ENCODE peak calls at places on chromosomes 6 and 20, in nine cellular contexts. X is esophagus muscularis mucosa, P is A549, C is brain microvascular endothelial cell, L is AG09309, W is OCI-LY7, H is spleen, K is kidney epithelial cell, G is GM06990. O is an unnamed sample.

GRCh38 chr20:17613328-17614175 is 43.7 kb downstream of the DSTN start:
- DNase-seq in P (no peak), G (no peak), H (no peak), C (no peak), W (no peak), K (no peak), L (no peak), X (peak; percentile 91), O (no peak)

GRCh38 chr20:3101737-3102574 is 17.4 kb upstream of the AVP start:
- DNase-seq in K (no peak), P (no peak), L (no peak), H (no peak), X (no peak), C (no peak), W (no peak), G (peak; percentile 44), O (no peak)

GRCh38 chr6:111588366-111588765 is 17.3 kb downstream of the TRAF3IP2 start:
- DNase-seq in X (no peak), H (no peak), P (no peak), W (no peak), K (no peak), L (no peak), G (no peak), C (no peak), O (no peak)

GRCh38 chr20:841568-842546 is 8.3 kb downstream of the FAM110A start:
- DNase-seq in W (no peak), G (no peak), X (no peak), H (peak; percentile 79), C (no peak), K (no peak), P (no peak), L (no peak), O (no peak)

GRCh38 chr6:170371588-170371987 is 65.0 kb downstream of the FAM120B start:
- DNase-seq in L (no peak), K (no peak), C (no peak), G (no peak), H (no peak), P (no peak), W (no peak), X (no peak), O (no peak)

GRCh38 chr20:53827996-53828672 is 234.5 kb upstream of the ZNF217 start:
- DNase-seq in P (no peak), K (peak; percentile 95), L (peak; percentile 96), C (peak; percentile 97), W (no peak), X (no peak), H (no peak), G (no peak), O (peak; percentile 98)

GRCh38 chr6:149855741-149856140 is 8.4 kb downstream of the LRP11 start:
- DNase-seq in X (no peak), K (no peak), L (no peak), G (no peak), W (no peak), H (no peak), P (no peak), C (no peak), O (no peak)

GRCh38 chr20:51326241-51326819 is 216.2 kb downstream of the NFATC2 start:
- DNase-seq in G (no peak), C (peak; percentile 70), P (peak; percentile 66), X (no peak), K (no peak), L (no peak), H (no peak), W (peak; percentile 10), O (no peak)

GRCh38 chr6:81073323-81073722 is 679.2 kb downstream of the TENT5A start:
- DNase-seq in G (no peak), W (no peak), P (no peak), L (no peak), C (no peak), X (no peak), K (no peak), H (no peak), O (no peak)

DNA sequence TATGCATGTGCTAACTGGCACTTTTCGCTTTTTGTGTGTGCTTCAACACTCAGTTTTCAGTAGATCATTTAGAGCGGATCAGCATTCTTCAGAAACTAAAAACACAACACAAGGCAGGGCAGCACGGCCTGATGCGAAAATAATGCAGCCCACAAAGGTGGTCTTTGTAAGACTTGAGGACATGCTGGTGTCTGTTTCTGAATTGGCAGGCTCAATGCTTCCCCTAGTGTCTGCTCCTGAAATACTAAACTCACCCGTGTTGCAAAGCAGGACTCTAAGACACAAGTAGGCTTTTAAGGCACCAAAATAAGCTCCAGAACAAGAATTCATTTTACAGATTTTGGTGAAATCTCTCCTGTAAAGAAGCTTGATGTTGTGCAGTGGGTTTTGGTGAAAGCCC is 676.5 kb downstream of the TENT5A start:
- DNase-seq in K (no peak), P (no peak), H (no peak), C (peak; percentile 7), L (no peak), X (no peak), W (no peak), G (no peak), O (peak; percentile 28)
- TF ChIP-seq CTCF in K (peak; percentile 47), P (no peak), H (peak; percentile 10), C (peak; percentile 77), L (peak; percentile 61), X (peak; percentile 36), W (peak; percentile 54), G (peak; percentile 6), O (peak; percentile 73)

GRCh38 chr20:34216382-34216742 is 24.9 kb upstream of the ASIP start:
- DNase-seq in X (no peak), W (no peak), L (no peak), P (no peak), H (no peak), G (no peak), K (no peak), C (no peak), O (no peak)
- H3K4me3 ChIP-seq in X (peak overlapping the region; percentile 59), W (no peak overlapping the region), L (peak overlapping the region; percentile 74), P (peak overlapping the region; percentile 43), H (peak overlapping the region; percentile 31), G (no peak overlapping the region), K (peak overlapping the region; percentile 64), C (peak overlapping the region; percentile 67), O (peak overlapping the region; percentile 50)

GRCh38 chr6:34600101-34600500 is 44.0 kb upstream of the SPDEF start:
- DNase-seq in H (no peak), K (no peak), L (no peak), C (no peak), G (no peak), X (no peak), W (no peak), P (no peak), O (no peak)

GRCh38 chr6:34602318-34603111 is 46.4 kb upstream of the SPDEF start:
- DNase-seq in W (no peak), X (no peak), K (peak; percentile 12), L (no peak), P (peak; percentile 14), H (no peak), C (peak; percentile 5), G (no peak), O (peak; percentile 17)

GRCh38 chr6:34601706-34602105 is 45.6 kb upstream of the SPDEF start:
- DNase-seq in L (no peak), G (no peak), W (no peak), K (no peak), P (no peak), X (no peak), H (no peak), C (no peak), O (no peak)

GRCh38 chr6:34598725-34599124 is 42.6 kb upstream of the SPDEF start:
- DNase-seq in W (no peak), X (no peak), H (no peak), K (no peak), G (no peak), C (no peak), L (no peak), P (no peak), O (peak; percentile 15)

DNA sequence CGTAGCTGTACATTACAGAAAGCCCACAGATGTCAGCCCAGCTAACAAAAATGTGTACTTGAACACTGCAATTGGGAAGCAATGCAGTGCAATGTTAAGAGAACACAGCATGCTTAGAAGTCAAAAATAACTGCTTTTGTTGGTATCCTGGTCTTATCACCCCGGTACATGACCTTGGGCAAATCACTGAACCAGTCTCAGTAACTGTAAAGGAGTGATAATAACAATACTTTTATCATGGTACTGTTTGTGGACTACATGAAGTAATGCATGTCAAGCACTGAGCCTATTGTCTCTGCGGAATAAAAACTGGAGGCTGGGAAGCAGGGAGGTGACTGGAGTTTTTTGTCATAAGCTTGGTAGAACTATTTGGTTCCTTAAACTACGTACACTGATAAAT is 44.7 kb upstream of the SPDEF start:
- DNase-seq in C (no peak), L (no peak), P (no peak), X (no peak), K (no peak), H (no peak), W (no peak), G (no peak), O (no peak)
- TF ChIP-seq CTCF in C (no peak), L (no peak), P (no peak), X (no peak), K (no peak), H (no peak), W (no peak), G (no peak), O (no peak)

DNA sequence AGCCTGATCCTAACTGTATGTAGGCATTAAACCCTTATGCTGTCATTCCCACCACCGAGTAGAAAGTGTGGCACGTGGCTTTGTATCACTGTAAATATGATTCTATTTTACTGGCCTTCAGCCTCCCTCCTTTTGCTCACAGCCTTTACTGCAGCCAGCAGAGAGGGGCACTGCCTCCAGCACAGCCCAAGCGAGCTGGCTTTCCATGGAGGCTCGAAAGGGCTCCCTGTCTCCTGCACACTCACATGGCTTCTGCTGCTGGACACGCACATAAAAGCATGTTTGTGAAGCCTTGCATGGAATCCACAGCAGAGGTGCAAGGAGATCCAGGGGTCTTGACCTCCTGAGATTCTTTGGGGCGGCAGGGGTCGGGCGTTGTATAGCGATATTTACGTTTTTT is 51.3 kb downstream of the RNASET2 start:
- DNase-seq in G (no peak), K (no peak), X (peak; percentile 42), H (no peak), P (no peak), W (no peak), C (no peak), L (no peak), O (no peak)
- H3K4me3 ChIP-seq in G (no peak overlapping the region), K (no peak overlapping the region), X (no peak overlapping the region), H (no peak overlapping the region), P (no peak overlapping the region), W (no peak overlapping the region), C (no peak overlapping the region), L (no peak overlapping the region), O (no peak overlapping the region)

O was measured in astrocyte of the spinal cord.